ENCODE peak calls at places on chromosomes 12 and 14, in four cellular contexts. One of them, this sample, is unnamed.
A peak's percentile ranks its signal among the peaks of the same experiment; 100 is the strongest.

GRCh38 chr12:100020370-100020769 is 35.6 kb upstream of the ANKS1B start:
- DNase-seq in neural crest cell: no peak
- DNase-seq in H9: no peak
- DNase-seq in NCI-H748 treated with DMSO at 0.1 percent for 48 hours: no peak
- DNase-seq in this sample: no peak

GRCh38 chr12:117063162-117063911 is 35.9 kb downstream of the TESC start:
- DNase-seq in neural crest cell: no peak
- DNase-seq in H9: peak; percentile 48
- DNase-seq in NCI-H748 treated with DMSO at 0.1 percent for 48 hours: no peak
- DNase-seq in this sample: no peak

GRCh38 chr12:70853326-70853725 is 67.2 kb downstream of the PTPRR start:
- DNase-seq in neural crest cell: no peak
- DNase-seq in H9: no peak
- DNase-seq in NCI-H748 treated with DMSO at 0.1 percent for 48 hours: no peak
- DNase-seq in this sample: no peak

GRCh38 chr14:68703093-68703492 is 89.8 kb downstream of the ZFP36L1 start:
- DNase-seq in neural crest cell: no peak
- DNase-seq in H9: no peak
- DNase-seq in NCI-H748 treated with DMSO at 0.1 percent for 48 hours: no peak
- DNase-seq in this sample: no peak

GRCh38 chr14:72652179-72652578 is 241.7 kb downstream of the DPF3 start:
- DNase-seq in neural crest cell: no peak
- DNase-seq in H9: no peak
- DNase-seq in NCI-H748 treated with DMSO at 0.1 percent for 48 hours: no peak
- DNase-seq in this sample: no peak

GRCh38 chr12:1329784-1330474 is 264.5 kb downstream of the FBXL14 start:
- DNase-seq in neural crest cell: no peak
- DNase-seq in H9: no peak
- DNase-seq in NCI-H748 treated with DMSO at 0.1 percent for 48 hours: no peak
- DNase-seq in this sample: no peak

GRCh38 chr12:6752931-6753771 is at the start of gene MLF2:
- DNase-seq in neural crest cell: peak; percentile 99
- DNase-seq in H9: peak; percentile 99
- DNase-seq in NCI-H748 treated with DMSO at 0.1 percent for 48 hours: peak; percentile 85
- DNase-seq in this sample: peak; percentile 97

GRCh38 chr12:6059221-6059620 is 65.2 kb downstream of the VWF start:
- DNase-seq in neural crest cell: no peak
- DNase-seq in H9: no peak
- DNase-seq in NCI-H748 treated with DMSO at 0.1 percent for 48 hours: no peak
- DNase-seq in this sample: no peak

GRCh38 chr14:80678436-80678835 is 263.1 kb downstream of the CEP128 start:
- DNase-seq in neural crest cell: no peak
- DNase-seq in H9: no peak
- DNase-seq in NCI-H748 treated with DMSO at 0.1 percent for 48 hours: no peak
- DNase-seq in this sample: no peak

GRCh38 chr12:106780010-106780625 is 5.6 kb downstream of the RIC8B start:
- DNase-seq in neural crest cell: no peak
- DNase-seq in H9: no peak
- DNase-seq in NCI-H748 treated with DMSO at 0.1 percent for 48 hours: peak; percentile 49
- DNase-seq in this sample: no peak

GRCh38 chr14:89813485-89814080 is 140.9 kb downstream of the EFCAB11 start:
- DNase-seq in neural crest cell: no peak
- DNase-seq in H9: peak; percentile 44
- DNase-seq in NCI-H748 treated with DMSO at 0.1 percent for 48 hours: no peak
- DNase-seq in this sample: no peak

GRCh38 chr12:106758349-106758951 is 16.0 kb upstream of the RIC8B start:
- DNase-seq in neural crest cell: no peak
- DNase-seq in H9: no peak
- DNase-seq in NCI-H748 treated with DMSO at 0.1 percent for 48 hours: no peak
- DNase-seq in this sample: no peak